ENCODE peak calls at places on chromosomes 5 and 9, in seven cellular contexts. H, G, L, N, Y, X and A are unnamed samples.

GRCh38 chr5:113614191-113614590 is 100.7 kb downstream of the YTHDC2 start:
- DNase-seq in X (no peak), Y (no peak), L (no peak), H (no peak), N (no peak), G (no peak), A (no peak)

GRCh38 chr5:141338538-141339306 is at the start of gene PCDHGA2:
- DNase-seq in X (no peak), Y (no peak), L (no peak), N (peak; percentile 18), H (peak; percentile 46), G (peak; percentile 63), A (peak; percentile 78)

GRCh38 chr9:89395931-89396710 is 77.8 kb downstream of the SECISBP2 start:
- DNase-seq in L (no peak), Y (no peak), H (no peak), X (no peak), N (no peak), G (no peak), A (no peak)

GRCh38 chr9:93346240-93347112 is 105.0 kb upstream of the FAM120A start:
- DNase-seq in X (peak; percentile 73), H (peak; percentile 80), L (no peak), G (no peak), N (no peak), Y (no peak), A (no peak)

GRCh38 chr9:135741276-135742219 is 39.6 kb downstream of the KCNT1 start:
- DNase-seq in Y (no peak), X (no peak), N (no peak), G (no peak), H (no peak), L (no peak), A (no peak)

GRCh38 chr5:132013006-132013689 is 1.7 kb upstream of the ACSL6 start:
- DNase-seq in L (no peak), N (no peak), G (no peak), X (peak; percentile 27), Y (no peak), H (no peak), A (no peak)

GRCh38 chr5:68352166-68352565 is 136.6 kb downstream of the PIK3R1 start:
- DNase-seq in L (no peak), N (no peak), H (no peak), X (no peak), Y (no peak), G (no peak), A (no peak)

GRCh38 chr5:168713051-168713450 is 133.9 kb upstream of the PANK3 start:
- DNase-seq in X (no peak), H (no peak), N (no peak), L (no peak), G (no peak), Y (no peak), A (no peak)

GRCh38 chr5:6576861-6577501 is 55.9 kb downstream of the NSUN2 start:
- DNase-seq in N (peak; percentile 34), H (peak; percentile 74), L (peak; percentile 4), Y (peak; percentile 44), G (peak; percentile 52), X (no peak), A (peak; percentile 86)

DNA sequence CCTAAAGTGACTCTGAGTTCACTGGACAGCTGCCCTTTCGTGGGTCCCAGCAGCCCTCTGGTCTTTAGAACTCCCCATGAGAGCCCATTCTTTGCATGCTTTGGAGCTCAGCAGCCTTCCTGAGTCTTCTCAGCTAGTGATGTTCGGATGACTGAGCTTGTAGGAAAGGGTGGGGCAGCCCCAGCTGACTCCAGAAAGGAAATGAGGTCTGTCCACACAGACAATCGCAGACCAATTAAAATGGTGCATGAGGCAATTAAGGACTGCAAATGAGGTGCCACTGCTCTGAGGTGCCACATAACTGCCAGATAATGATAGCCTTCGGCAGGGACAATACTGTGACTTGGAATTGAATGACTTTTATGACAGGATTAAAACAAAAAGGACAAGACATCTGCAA is 25.4 kb upstream of the TOMM5 start:
- DNase-seq in X (no peak), H (no peak), L (no peak), G (no peak), Y (no peak), N (no peak), A (no peak)
- TF ChIP-seq JUND in X (no peak), H (no peak), L (no peak), G (no peak), Y (no peak), N (no peak), A (no peak)

GRCh38 chr5:80798166-80798565 is 143.4 kb upstream of the DHFR start:
- DNase-seq in X (no peak), H (no peak), Y (no peak), N (no peak), G (no peak), L (no peak), A (no peak)

GRCh38 chr5:80798633-80799032 is 143.8 kb upstream of the DHFR start:
- DNase-seq in X (no peak), H (no peak), G (no peak), L (no peak), N (no peak), Y (no peak), A (no peak)

GRCh38 chr5:80797428-80798024 is 142.7 kb upstream of the DHFR start:
- DNase-seq in N (no peak), Y (no peak), X (no peak), H (no peak), G (no peak), L (no peak), A (no peak)

GRCh38 chr5:80799041-80799440 is 144.3 kb upstream of the DHFR start:
- DNase-seq in X (no peak), L (no peak), G (no peak), H (no peak), N (no peak), Y (no peak), A (no peak)

GRCh38 chr5:80799573-80799972 is 144.8 kb upstream of the DHFR start:
- DNase-seq in N (no peak), H (no peak), X (no peak), Y (no peak), G (no peak), L (no peak), A (peak; percentile 7)
- TF ChIP-seq JUND in N (no peak), H (no peak), X (no peak), Y (no peak), G (no peak), L (no peak), A (no peak)

DNA sequence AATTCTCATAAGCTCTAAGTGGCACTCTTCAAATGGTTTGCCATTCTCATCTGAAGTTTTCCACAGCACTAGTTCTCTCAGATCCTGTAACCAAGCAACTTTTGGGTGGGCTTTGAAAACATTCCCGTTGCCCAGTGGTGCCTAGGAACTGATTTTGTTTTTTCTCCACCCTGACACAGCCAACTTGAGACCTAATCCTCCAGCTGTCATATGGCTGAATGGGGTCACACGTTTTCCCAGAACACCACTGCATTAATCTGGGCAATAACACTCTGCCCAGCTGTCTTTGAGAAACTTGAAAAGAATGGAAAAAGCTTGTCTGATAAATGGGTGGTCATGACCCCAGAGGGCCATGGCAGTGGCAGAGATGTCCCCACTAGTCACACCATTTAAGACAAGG is 222.9 kb upstream of the RASEF start:
- DNase-seq in L (no peak), X (no peak), H (no peak), Y (no peak), N (no peak), G (no peak), A (no peak)
- TF ChIP-seq JUND in L (no peak), X (no peak), H (no peak), Y (no peak), N (no peak), G (no peak), A (no peak)

GRCh38 chr5:19555876-19556275 is 432.1 kb downstream of the CDH18 start:
- DNase-seq in H (no peak), X (no peak), L (no peak), Y (no peak), G (no peak), N (no peak), A (no peak)
- TF ChIP-seq JUND in H (no peak), X (no peak), L (no peak), Y (no peak), G (no peak), N (no peak), A (no peak)

DNA sequence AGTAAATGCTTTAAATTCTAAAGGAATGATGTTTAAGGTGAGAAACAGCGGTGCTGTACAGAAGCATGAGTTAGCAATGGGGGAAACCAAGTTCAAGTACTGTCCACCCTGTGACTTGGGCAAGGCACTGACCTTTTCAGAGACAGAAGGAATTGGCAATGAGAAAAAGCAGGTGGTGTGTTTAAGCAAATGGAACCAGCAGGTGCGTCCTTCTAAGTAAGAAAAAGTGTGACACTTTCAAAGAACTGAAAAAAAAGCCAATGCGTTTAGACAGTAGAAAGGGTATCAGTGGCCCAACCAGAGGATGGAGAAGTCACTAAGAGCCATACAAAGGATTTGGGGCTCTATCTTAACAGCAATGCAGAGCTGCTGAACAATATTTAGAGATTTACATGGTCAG is 250.6 kb downstream of the PAPPA start:
- DNase-seq in X (no peak), Y (no peak), N (no peak), G (no peak), L (no peak), H (no peak), A (no peak)
- TF ChIP-seq JUND in X (no peak), Y (no peak), N (no peak), G (no peak), L (no peak), H (no peak), A (no peak)

GRCh38 chr5:95393279-95393678 is 2.1 kb downstream of the FAM81B start:
- DNase-seq in N (no peak), X (no peak), H (no peak), Y (no peak), G (no peak), L (no peak), A (no peak)

GRCh38 chr5:95392593-95393182 is 1.5 kb downstream of the FAM81B start:
- DNase-seq in H (no peak), X (no peak), G (peak; percentile 53), L (no peak), Y (no peak), N (peak; percentile 7), A (no peak)

GRCh38 chr5:95385334-95385733 is 5.8 kb upstream of the FAM81B start:
- DNase-seq in G (no peak), H (no peak), N (no peak), L (no peak), Y (no peak), X (no peak), A (no peak)

DNA sequence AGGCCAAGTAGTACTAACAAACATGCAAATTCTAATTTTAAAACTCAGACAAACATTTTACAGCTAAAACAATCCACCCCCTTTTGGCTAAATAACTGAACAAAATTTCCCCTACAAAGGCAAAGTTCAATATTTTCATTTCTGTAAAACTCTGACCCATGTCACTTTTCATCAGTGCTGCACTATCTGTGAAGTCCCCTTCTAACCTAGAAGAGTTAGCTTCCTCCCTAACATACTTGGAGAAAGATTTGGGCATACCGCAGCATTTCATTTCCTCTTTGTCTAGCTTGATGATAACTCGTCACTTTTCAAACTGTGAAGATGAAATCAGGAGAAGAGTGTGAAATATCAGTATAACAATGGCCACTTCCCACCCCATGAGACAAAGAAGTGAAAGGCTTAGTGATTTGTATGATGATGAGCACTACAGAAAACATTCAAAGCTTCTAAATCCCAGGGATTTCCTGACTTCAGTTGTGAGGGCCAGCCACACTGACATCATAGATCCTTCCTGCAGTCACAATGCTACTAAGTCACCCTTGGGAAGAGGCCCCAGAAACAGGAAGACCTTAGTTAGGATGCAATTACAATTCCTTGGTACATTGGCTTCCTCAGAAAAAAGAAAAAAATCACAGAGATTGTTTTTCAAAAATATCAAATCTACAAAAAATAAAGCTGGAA is at the start of gene FAM81B:
- DNase-seq in G (no peak), H (no peak), L (no peak), N (no peak), X (no peak), Y (no peak), A (no peak)
- TF ChIP-seq JUND in G (no peak), H (no peak), L (no peak), N (no peak), X (no peak), Y (no peak), A (no peak)

GRCh38 chr9:79759460-79759859 is 187.7 kb downstream of the TLE4 start:
- DNase-seq in G (no peak), L (no peak), N (no peak), X (no peak), H (no peak), Y (no peak), A (no peak)
- TF ChIP-seq JUND in G (no peak), L (no peak), N (no peak), X (no peak), H (peak; percentile 46), Y (no peak), A (no peak)